ENCODE peak calls at places on chromosomes 5 and 9, in four cellular contexts. Y, C, J and T are unnamed samples.

GRCh38 chr5:177588413-177588909 is 3.5 kb upstream of the TMED9 start:
- DNase-seq in Y (no peak), C (no peak), J (no peak), T (peak)

GRCh38 chr9:88237454-88238280 is 99.4 kb upstream of the SPATA31C2 start:
- DNase-seq in Y (no peak), C (no peak), J (no peak), T (no peak)

GRCh38 chr5:65186646-65187227 is 295.0 kb downstream of the ADAMTS6 start:
- DNase-seq in Y (no peak), C (no peak), J (no peak), T (no peak)

GRCh38 chr9:88833946-88834345 is 157.3 kb upstream of the S1PR3 start:
- DNase-seq in Y (peak), C (no peak), J (no peak), T (no peak)

GRCh38 chr5:14547660-14548059 is 33.9 kb upstream of the OTULINL start:
- DNase-seq in Y (no peak), C (no peak), J (no peak), T (no peak)

GRCh38 chr5:96335873-96336272 is 97.2 kb downstream of the PCSK1 start:
- DNase-seq in Y (peak), C (peak), J (peak), T (no peak)

GRCh38 chr9:71683598-71684235 is 84.6 kb downstream of the CEMIP2 start:
- DNase-seq in Y (peak), C (no peak), J (no peak), T (no peak)

GRCh38 chr5:42064821-42065220 is 139.7 kb downstream of the FBXO4 start:
- DNase-seq in Y (peak), C (no peak), J (no peak), T (no peak)

GRCh38 chr5:53031695-53032096 is 42.5 kb downstream of the ITGA2 start:
- DNase-seq in Y (peak), C (peak), J (peak), T (no peak)

GRCh38 chr5:147733075-147733474 is 49.5 kb downstream of the JAKMIP2 start:
- DNase-seq in Y (no peak), C (no peak), J (no peak), T (no peak)

GRCh38 chr5:15502208-15502607 is 2.2 kb downstream of the FBXL7 start:
- DNase-seq in Y (no peak), C (no peak), J (no peak), T (no peak)

GRCh38 chr5:172562443-172562842 is 78.6 kb upstream of the NEURL1B start:
- DNase-seq in Y (no peak), C (no peak), J (no peak), T (no peak)

GRCh38 chr5:14038341-14038959 is 94.0 kb upstream of the DNAH5 start:
- DNase-seq in Y (peak), C (peak), J (peak), T (peak)

GRCh38 chr9:20620658-20621552 is 1.4 kb downstream of the MLLT3 start:
- DNase-seq in Y (peak), C (no peak), J (peak), T (peak)

GRCh38 chr5:52786391-52786790 is 1.3 kb upstream of the ITGA1 start:
- DNase-seq in Y (no peak), C (no peak), J (no peak), T (no peak)

GRCh38 chr5:43422143-43422542 is 10.0 kb upstream of the CCL28 start:
- DNase-seq in Y (peak), C (peak), J (no peak), T (peak)

GRCh38 chr9:37997636-37998374 is 71.2 kb downstream of the SHB start:
- DNase-seq in Y (no peak), C (no peak), J (no peak), T (no peak)

GRCh38 chr5:119483155-119483554 is 30.9 kb downstream of the HSD17B4 start:
- DNase-seq in Y (no peak), C (no peak), J (no peak), T (peak)

GRCh38 chr5:173242079-173242478 is 7.1 kb upstream of the NKX2-5 start:
- DNase-seq in Y (no peak), C (no peak), J (no peak), T (no peak)

GRCh38 chr9:17807670-17808282 is 228.9 kb downstream of the SH3GL2 start:
- DNase-seq in Y (no peak), C (no peak), J (no peak), T (no peak)

GRCh38 chr9:70470050-70471015 is 55.9 kb upstream of the KLF9 start:
- DNase-seq in Y (no peak), C (no peak), J (peak), T (peak)

GRCh38 chr5:57804007-57804444 is 321.4 kb upstream of the ACTBL2 start:
- DNase-seq in Y (no peak), C (peak), J (no peak), T (no peak)

GRCh38 chr9:98886691-98887229 is 56.9 kb upstream of the COL15A1 start:
- DNase-seq in Y (no peak), C (no peak), J (no peak), T (no peak)

GRCh38 chr5:146891511-146891910 is 13.0 kb upstream of the PPP2R2B start:
- DNase-seq in Y (no peak), C (no peak), J (no peak), T (no peak)

GRCh38 chr5:142512041-142512679 is 173.7 kb downstream of the FGF1 start:
- DNase-seq in Y (no peak), C (no peak), J (no peak), T (no peak)

GRCh38 chr5:43104102-43104501 is 16.6 kb upstream of the ZNF131 start:
- DNase-seq in Y (no peak), C (no peak), J (no peak), T (no peak)

GRCh38 chr9:962023-962422 is 14.4 kb upstream of the DMRT3 start:
- DNase-seq in Y (peak), C (no peak), J (no peak), T (no peak)

GRCh38 chr5:37717613-37718431 is 122.0 kb downstream of the GDNF start:
- DNase-seq in Y (peak), C (peak), J (peak), T (peak)

GRCh38 chr5:37709020-37709419 is 130.8 kb downstream of the GDNF start:
- DNase-seq in Y (no peak), C (no peak), J (no peak), T (no peak)

GRCh38 chr5:15850939-15851341 is 328.7 kb downstream of the MARCHF11 start:
- DNase-seq in Y (peak), C (no peak), J (no peak), T (no peak)

GRCh38 chr5:132056610-132057497 is 3.6 kb upstream of the IL3 start:
- DNase-seq in Y (no peak), C (no peak), J (no peak), T (peak)

GRCh38 chr5:125298711-125299379 is 552.4 kb upstream of the ZNF608 start:
- DNase-seq in Y (no peak), C (no peak), J (no peak), T (no peak)

GRCh38 chr9:29100762-29101161 is 1527.5 kb upstream of the C9orf72 start:
- DNase-seq in Y (no peak), C (no peak), J (no peak), T (no peak)

GRCh38 chr5:1663186-1663585 is 136.5 kb downstream of the MRPL36 start:
- DNase-seq in Y (no peak), C (peak), J (no peak), T (no peak)

GRCh38 chr9:22088372-22089063 is 79.4 kb upstream of the CDKN2B start:
- DNase-seq in Y (peak), C (peak), J (no peak), T (no peak)

GRCh38 chr9:86809151-86809550 is 138.2 kb downstream of the GAS1 start:
- DNase-seq in Y (no peak), C (no peak), J (no peak), T (no peak)

GRCh38 chr9:97502222-97502983 is 937 bp downstream of the TMOD1 start:
- DNase-seq in Y (peak), C (no peak), J (no peak), T (no peak)

DNA sequence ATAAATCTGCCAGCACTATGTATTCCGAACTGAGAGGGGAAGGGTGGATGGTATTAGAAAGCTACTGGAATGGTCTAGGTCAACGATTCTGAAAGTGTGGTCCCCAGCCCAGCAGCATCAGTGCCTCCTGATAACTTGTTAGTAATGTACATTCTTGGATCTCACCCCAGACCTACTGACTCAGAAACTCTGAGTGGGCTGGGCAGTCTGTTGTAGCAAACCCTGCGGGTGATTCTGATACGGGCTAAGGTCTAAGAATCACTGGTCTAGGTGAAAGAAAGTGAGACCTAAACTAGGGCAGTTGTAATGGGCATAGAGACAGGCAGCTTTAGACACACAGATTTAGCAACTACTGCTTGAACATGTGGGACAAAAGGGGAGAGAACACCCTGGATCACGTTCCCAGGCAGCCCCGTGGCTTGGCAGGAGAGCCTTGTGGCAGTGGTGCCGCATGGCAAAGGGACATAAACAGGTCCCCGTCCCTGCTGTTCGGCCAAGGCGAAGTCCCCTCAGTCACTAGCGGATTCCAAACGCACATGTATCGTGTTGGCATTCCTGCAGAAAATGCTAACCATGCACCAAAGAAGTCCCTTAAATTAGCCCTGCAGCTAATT is 216.3 kb downstream of the TTLL11 start:
- DNase-seq in Y (peak), C (no peak), J (no peak), T (no peak)
- H3K4me3 ChIP-seq in Y (no peak), C (no peak), J (no peak), T (no peak)

DNA sequence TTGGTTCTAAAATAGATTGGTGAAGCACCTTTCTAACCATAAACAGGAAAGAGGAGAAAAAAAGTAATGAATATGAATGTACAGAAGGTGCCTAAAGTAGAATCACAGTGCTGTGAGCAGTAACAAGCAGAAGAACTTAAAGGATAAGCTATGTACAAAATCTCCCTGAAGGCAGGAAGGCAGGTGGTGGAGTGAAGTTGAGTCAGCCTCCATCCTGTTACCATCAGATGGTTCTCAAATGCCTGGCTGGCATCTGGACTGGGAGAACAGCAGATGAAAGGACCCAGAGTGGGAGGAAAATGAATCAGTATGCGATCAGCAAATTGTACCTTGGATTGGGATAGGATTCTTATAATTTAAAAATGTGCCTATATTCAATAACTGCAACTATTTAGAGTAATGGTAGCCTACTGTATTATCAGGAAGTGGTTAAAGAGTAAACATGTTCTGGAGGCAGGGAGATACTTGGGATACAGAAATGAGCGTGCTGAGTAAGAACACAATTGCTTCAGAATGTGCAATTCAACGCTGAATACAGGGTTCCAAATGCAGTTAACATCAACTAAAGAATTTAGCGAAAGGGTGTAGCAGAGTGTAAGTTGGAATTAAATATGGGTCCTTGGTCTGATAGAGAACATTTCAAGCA is 21.1 kb upstream of the FER start:
- DNase-seq in Y (peak), C (no peak), J (no peak), T (no peak)
- H3K4me3 ChIP-seq in Y (no peak), C (peak), J (peak), T (peak)

DNA sequence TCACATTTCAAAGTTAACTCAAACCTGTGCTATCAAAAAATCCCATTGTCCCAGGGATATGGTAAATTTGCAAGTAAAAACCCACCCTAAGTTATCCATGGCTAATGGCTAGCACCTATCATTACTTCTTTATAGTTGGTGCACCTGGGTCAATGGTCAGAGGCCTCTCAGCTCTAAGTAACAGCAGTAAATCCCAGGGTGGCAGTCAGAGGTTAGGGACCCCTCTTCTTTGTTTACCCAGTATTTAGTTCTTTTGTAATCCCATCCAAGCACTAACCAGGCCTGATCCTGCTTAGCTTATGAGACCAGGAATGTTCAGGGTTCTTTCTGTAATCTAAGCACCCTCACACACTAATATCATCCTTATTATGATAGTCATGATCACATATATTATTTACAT is 52.1 kb upstream of the WWC1 start:
- DNase-seq in Y (no peak), C (no peak), J (no peak), T (no peak)
- H3K4me3 ChIP-seq in Y (no peak), C (no peak), J (no peak), T (no peak)

GRCh38 chr5:120692346-120692745 is 228.2 kb downstream of the PRR16 start:
- DNase-seq in Y (no peak), C (no peak), J (no peak), T (no peak)

GRCh38 chr5:120695368-120695880 is 231.3 kb downstream of the PRR16 start:
- DNase-seq in Y (no peak), C (no peak), J (no peak), T (no peak)

DNA sequence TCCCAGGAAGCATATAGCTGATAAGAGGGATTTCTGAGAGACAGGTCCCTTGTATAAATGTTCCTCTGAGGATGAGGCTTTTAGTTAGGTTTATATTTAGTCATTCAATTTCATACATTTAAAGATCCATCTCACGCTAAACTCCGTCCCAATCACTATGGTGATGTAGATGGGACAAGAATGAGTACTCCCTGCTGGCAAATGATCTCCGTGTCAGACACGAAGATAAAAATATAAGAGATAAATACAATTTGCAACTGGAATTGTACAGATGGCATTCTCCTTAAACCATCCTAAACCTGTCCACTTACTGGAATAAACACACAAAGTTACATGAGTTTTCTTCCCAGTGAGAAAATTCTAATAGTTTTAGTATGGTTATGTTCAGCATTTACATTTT is 233.0 kb downstream of the PRR16 start:
- DNase-seq in Y (no peak), C (no peak), J (no peak), T (no peak)
- H3K4me3 ChIP-seq in Y (no peak), C (no peak), J (no peak), T (no peak)

GRCh38 chr9:131407717-131408195 is 13.9 kb downstream of the PRRC2B start:
- DNase-seq in Y (peak), C (no peak), J (peak), T (no peak)
- H3K4me3 ChIP-seq in Y (no peak), C (no peak), J (no peak), T (no peak)

DNA sequence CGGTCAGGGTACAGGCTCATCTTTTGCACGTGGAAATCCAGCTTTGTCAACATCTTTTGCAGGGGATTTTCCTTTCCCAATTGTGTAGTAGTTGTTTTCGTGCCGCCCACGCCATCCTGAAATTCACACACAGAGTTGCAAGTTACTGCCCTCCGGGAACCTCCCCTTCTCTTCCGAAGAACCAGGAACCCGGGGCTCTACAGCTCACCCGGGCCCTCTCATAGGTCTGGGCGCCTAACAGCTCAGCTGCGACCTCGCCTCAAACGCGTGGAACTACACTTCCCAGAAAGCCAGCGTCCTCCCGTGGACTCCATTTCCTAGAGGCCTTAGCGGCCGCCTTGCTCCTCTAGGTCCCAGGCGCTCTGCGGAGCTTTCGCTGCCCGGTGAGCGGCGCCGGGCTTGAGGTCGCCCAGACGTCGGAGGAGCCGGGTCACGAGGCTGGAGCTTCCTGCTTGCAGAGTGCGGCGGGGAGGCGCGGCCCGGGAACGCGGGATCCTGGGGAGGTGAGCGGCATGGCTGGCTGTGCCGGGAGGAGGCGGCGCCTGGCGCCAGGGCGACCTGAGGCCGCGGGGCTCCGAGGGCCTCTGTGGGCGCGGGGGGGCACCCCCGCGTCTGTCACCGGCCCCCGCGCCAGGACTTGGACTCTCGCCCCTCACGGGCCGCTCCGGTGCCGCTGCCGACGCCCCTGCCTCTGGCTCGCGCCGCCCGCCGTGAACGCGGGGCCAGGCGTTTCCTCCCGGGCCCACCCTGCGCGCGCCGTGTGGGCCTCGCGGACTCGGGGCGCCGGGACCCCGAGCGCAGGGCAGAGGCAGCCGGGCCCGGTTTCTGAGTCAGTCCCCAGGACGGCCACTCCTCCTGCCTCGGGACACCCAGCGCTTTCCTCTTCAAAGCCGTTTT is at the start of gene ZNF354B:
- DNase-seq in Y (peak), C (peak), J (peak), T (peak)
- H3K4me3 ChIP-seq in Y (peak), C (peak), J (peak), T (peak)

GRCh38 chr9:84310903-84311302 is 29.7 kb downstream of the SLC28A3 start:
- DNase-seq in Y (no peak), C (no peak), J (no peak), T (no peak)
- H3K4me3 ChIP-seq in Y (no peak), C (no peak), J (no peak), T (no peak)

GRCh38 chr5:152052470-152052869 is 127.8 kb upstream of the GLRA1 start:
- DNase-seq in Y (no peak), C (no peak), J (no peak), T (no peak)
- H3K4me3 ChIP-seq in Y (no peak), C (no peak), J (no peak), T (no peak)

DNA sequence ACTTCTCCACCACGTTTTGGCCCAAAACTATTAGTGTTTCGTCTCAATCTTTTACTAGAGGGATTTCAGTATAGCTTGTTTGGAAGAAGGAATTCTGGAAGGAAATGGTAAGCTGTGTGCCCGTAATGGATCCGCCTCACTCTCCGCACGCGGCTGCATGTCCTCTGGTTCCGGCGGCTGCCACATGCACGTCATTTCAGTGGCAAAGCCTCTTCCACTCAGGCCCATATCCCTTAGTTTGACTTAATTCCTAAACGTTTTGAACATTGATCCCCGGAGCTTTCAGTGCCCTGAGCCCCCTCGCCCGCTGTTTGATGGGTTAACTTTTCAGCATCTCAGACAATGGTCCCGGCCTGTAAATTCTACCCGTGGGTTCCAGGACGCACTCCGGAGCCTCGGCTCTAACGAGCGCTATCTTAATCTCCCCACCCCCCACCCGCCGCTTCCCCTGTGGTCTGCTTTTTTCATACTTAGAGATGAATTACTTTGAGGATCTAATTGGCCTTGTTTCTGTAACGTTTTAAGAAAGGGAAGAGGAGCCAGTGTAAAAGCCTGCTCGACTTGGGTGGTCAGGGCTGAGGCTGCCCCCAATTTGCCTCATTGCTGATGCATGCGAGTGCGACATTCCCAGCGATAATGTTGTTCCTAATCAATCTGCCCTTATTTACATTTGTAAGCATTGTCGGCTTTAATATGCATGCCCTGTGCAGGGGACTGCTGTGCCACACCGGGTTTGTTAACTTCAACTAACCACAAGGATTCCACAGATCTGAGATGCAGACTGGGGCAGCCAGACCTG is 4.6 kb downstream of the PTCH1 start:
- DNase-seq in Y (peak), C (no peak), J (no peak), T (peak)
- H3K4me3 ChIP-seq in Y (peak), C (peak), J (peak), T (peak)